ENCODE peak calls at places on chromosomes 1 and 21, in five cellular contexts. One of them, this sample, is unnamed.

GRCh38 chr21:35436899-35437298 is 387.8 kb upstream of the RUNX1 start:
- DNase-seq in MCF 10A: peak; percentile 23
- DNase-seq in choroid plexus epithelial cell: no peak
- DNase-seq in fibroblast of lung: no peak
- DNase-seq in lower lobe of right lung: no peak
- DNase-seq in this sample: no peak

GRCh38 chr21:25956993-25957714 is 213.4 kb downstream of the APP start:
- DNase-seq in choroid plexus epithelial cell: peak; percentile 91
- DNase-seq in MCF 10A: peak; percentile 55
- DNase-seq in fibroblast of lung: peak; percentile 80
- DNase-seq in lower lobe of right lung: no peak
- DNase-seq in this sample: no peak

GRCh38 chr1:4851666-4852065 is 197.3 kb downstream of the AJAP1 start:
- DNase-seq in choroid plexus epithelial cell: no peak
- DNase-seq in MCF 10A: no peak
- DNase-seq in fibroblast of lung: no peak
- DNase-seq in lower lobe of right lung: no peak
- DNase-seq in this sample: no peak

GRCh38 chr21:43333301-43334062 is 93.4 kb downstream of the SIK1 start:
- DNase-seq in lower lobe of right lung: peak; percentile 79
- DNase-seq in choroid plexus epithelial cell: peak; percentile 89
- DNase-seq in fibroblast of lung: peak; percentile 92
- DNase-seq in MCF 10A: peak; percentile 77
- DNase-seq in this sample: peak; percentile 66

GRCh38 chr1:164780111-164780510 is 221.1 kb downstream of the PBX1 start:
- DNase-seq in lower lobe of right lung: no peak
- DNase-seq in fibroblast of lung: no peak
- DNase-seq in MCF 10A: no peak
- DNase-seq in choroid plexus epithelial cell: no peak
- DNase-seq in this sample: no peak

GRCh38 chr1:71242239-71242638 is 161.4 kb upstream of the ZRANB2 start:
- DNase-seq in fibroblast of lung: no peak
- DNase-seq in lower lobe of right lung: no peak
- DNase-seq in choroid plexus epithelial cell: no peak
- DNase-seq in MCF 10A: no peak
- DNase-seq in this sample: no peak

GRCh38 chr1:55196433-55197035 is 18.6 kb downstream of the USP24 start:
- DNase-seq in lower lobe of right lung: no peak
- DNase-seq in choroid plexus epithelial cell: no peak
- DNase-seq in MCF 10A: no peak
- DNase-seq in fibroblast of lung: peak; percentile 36
- DNase-seq in this sample: no peak

GRCh38 chr1:108190686-108191416 is 9.3 kb downstream of the SLC25A24 start:
- DNase-seq in lower lobe of right lung: peak; percentile 51
- DNase-seq in fibroblast of lung: no peak
- DNase-seq in MCF 10A: peak; percentile 34
- DNase-seq in choroid plexus epithelial cell: no peak
- DNase-seq in this sample: no peak

GRCh38 chr1:236010443-236010842 is 54.4 kb downstream of the NID1 start:
- DNase-seq in lower lobe of right lung: no peak
- DNase-seq in MCF 10A: no peak
- DNase-seq in choroid plexus epithelial cell: peak; percentile 44
- DNase-seq in fibroblast of lung: no peak
- DNase-seq in this sample: no peak

GRCh38 chr1:206703647-206704046 is 18.9 kb downstream of the MAPKAPK2 start:
- DNase-seq in lower lobe of right lung: no peak
- DNase-seq in choroid plexus epithelial cell: peak; percentile 58
- DNase-seq in MCF 10A: no peak
- DNase-seq in fibroblast of lung: peak; percentile 64
- DNase-seq in this sample: no peak

GRCh38 chr1:159076753-159077656 is at the start of gene AIM2:
- DNase-seq in lower lobe of right lung: peak; percentile 63
- DNase-seq in fibroblast of lung: peak; percentile 14
- DNase-seq in MCF 10A: no peak
- DNase-seq in choroid plexus epithelial cell: no peak
- DNase-seq in this sample: peak; percentile 42

GRCh38 chr1:67144696-67145095 is 9.9 kb upstream of the C1orf141 start:
- DNase-seq in choroid plexus epithelial cell: peak; percentile 39
- DNase-seq in MCF 10A: no peak
- DNase-seq in fibroblast of lung: no peak
- DNase-seq in lower lobe of right lung: no peak
- DNase-seq in this sample: no peak

GRCh38 chr1:150002217-150002616 is 8.3 kb downstream of the OTUD7B start:
- DNase-seq in choroid plexus epithelial cell: no peak
- DNase-seq in lower lobe of right lung: no peak
- DNase-seq in fibroblast of lung: peak; percentile 18
- DNase-seq in MCF 10A: no peak
- DNase-seq in this sample: no peak

DNA sequence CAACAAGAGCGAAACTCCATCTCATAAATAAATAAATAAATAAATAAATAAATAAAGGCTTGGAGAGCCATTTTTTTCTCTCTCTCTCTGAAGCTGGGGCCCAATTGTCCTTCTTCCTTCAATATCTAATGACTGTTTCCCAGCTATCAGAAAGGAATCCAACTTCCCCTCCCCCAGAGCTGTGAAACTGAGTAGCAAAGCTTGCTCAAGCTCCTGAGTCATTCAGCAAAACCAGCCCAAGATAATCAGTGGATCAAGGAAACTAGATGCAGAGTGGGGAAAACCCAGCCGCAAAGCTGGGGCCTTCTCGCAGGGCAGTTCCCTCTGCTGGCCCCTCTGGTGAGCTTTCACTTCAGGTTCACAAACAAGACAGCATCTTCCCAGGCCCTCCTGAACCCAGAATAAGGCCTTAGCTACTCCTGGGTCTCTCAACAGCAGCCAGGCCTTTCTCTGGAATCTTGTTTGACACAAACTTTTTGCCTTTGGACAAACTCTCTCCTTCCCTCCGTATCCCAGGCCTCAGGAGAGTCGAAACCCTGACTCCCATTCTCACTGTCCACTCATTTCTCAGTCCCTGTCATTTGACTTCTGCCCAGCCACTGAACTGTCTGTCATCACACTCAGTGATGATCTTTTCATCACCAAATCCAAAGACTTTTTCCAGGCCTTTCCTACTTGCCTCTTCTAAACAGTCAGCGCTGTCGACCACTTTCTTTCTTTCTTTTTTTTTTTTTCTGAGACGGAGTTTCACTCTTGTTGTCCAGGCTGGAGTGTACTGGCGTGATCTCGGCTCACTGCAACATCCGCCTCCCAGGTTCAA is 18.0 kb upstream of the PTP4A2 start:
- DNase-seq in choroid plexus epithelial cell: peak; percentile 100
- DNase-seq in lower lobe of right lung: peak; percentile 86
- DNase-seq in fibroblast of lung: peak; percentile 99
- DNase-seq in MCF 10A: peak; percentile 99
- DNase-seq in this sample: peak; percentile 49
- TF ChIP-seq CTCF in choroid plexus epithelial cell: peak; percentile 63
- TF ChIP-seq CTCF in lower lobe of right lung: peak; percentile 47
- TF ChIP-seq CTCF in fibroblast of lung: peak; percentile 51
- TF ChIP-seq CTCF in MCF 10A: no peak
- TF ChIP-seq CTCF in this sample: no peak

DNA sequence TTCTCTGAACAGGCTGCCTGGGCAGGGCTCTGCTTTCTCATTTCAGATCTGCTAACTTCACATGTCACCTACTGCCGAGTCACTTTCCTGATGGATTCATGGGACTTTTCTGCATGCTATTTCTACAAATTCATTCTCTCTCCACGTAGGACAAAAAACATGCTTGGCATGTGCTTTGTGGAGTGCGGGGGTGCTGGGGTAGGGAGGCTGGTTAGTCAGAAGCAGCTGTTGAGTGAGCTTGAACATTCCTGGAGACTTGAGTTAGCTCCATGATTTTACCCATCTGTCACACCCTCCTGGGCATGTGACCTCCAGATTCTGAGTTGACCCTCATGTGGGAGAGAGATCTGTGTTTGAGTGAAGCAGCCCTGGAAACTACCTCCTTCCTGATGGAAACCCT is 71.4 kb downstream of the UCK2 start:
- DNase-seq in MCF 10A: peak; percentile 73
- DNase-seq in lower lobe of right lung: no peak
- DNase-seq in fibroblast of lung: peak; percentile 99
- DNase-seq in choroid plexus epithelial cell: peak; percentile 97
- DNase-seq in this sample: no peak
- TF ChIP-seq CTCF in MCF 10A: no peak
- TF ChIP-seq CTCF in lower lobe of right lung: no peak
- TF ChIP-seq CTCF in fibroblast of lung: no peak
- TF ChIP-seq CTCF in choroid plexus epithelial cell: no peak
- TF ChIP-seq CTCF in this sample: no peak

GRCh38 chr1:68496680-68497357 is at the start of gene DEPDC1:
- DNase-seq in choroid plexus epithelial cell: peak; percentile 96
- DNase-seq in MCF 10A: peak; percentile 96
- DNase-seq in lower lobe of right lung: peak; percentile 97
- DNase-seq in fibroblast of lung: peak; percentile 94
- DNase-seq in this sample: peak; percentile 90
- TF ChIP-seq CTCF in choroid plexus epithelial cell: peak; percentile 6
- TF ChIP-seq CTCF in MCF 10A: no peak
- TF ChIP-seq CTCF in lower lobe of right lung: no peak
- TF ChIP-seq CTCF in fibroblast of lung: no peak
- TF ChIP-seq CTCF in this sample: no peak

DNA sequence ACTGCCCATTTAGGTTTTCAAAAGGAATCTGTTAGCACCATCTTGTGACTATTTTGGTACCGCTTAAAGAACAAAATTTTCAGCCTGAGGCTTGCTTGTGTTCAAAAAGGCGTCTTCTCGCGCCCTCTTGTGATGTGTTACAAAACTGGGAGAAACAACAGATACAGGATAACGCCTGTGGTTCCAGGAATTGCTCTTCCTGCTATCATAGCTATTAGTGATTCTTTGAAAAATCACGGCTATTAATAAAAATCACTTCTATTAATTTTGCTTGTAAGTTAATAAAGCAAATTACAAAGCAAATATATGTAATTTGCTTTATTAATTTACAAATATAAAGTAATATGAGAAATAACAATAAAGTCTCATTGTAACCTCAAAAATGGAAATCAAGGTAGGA is 82.2 kb upstream of the ABCD3 start:
- DNase-seq in lower lobe of right lung: no peak
- DNase-seq in choroid plexus epithelial cell: peak; percentile 98
- DNase-seq in fibroblast of lung: peak; percentile 87
- DNase-seq in MCF 10A: peak; percentile 93
- DNase-seq in this sample: no peak
- TF ChIP-seq CTCF in lower lobe of right lung: peak; percentile 81
- TF ChIP-seq CTCF in choroid plexus epithelial cell: peak; percentile 87
- TF ChIP-seq CTCF in fibroblast of lung: peak; percentile 90
- TF ChIP-seq CTCF in MCF 10A: peak; percentile 92
- TF ChIP-seq CTCF in this sample: peak; percentile 75

GRCh38 chr1:245609354-245609753 is 454.6 kb downstream of the KIF26B start:
- DNase-seq in choroid plexus epithelial cell: no peak
- DNase-seq in MCF 10A: no peak
- DNase-seq in lower lobe of right lung: no peak
- DNase-seq in fibroblast of lung: no peak
- DNase-seq in this sample: no peak
- TF ChIP-seq CTCF in choroid plexus epithelial cell: no peak
- TF ChIP-seq CTCF in MCF 10A: no peak
- TF ChIP-seq CTCF in lower lobe of right lung: no peak
- TF ChIP-seq CTCF in fibroblast of lung: no peak
- TF ChIP-seq CTCF in this sample: no peak

GRCh38 chr1:81780705-81781454 is 19.9 kb upstream of the ADGRL2 start:
- DNase-seq in fibroblast of lung: no peak
- DNase-seq in MCF 10A: no peak
- DNase-seq in choroid plexus epithelial cell: no peak
- DNase-seq in lower lobe of right lung: no peak
- DNase-seq in this sample: no peak
- TF ChIP-seq CTCF in fibroblast of lung: no peak
- TF ChIP-seq CTCF in MCF 10A: no peak
- TF ChIP-seq CTCF in choroid plexus epithelial cell: no peak
- TF ChIP-seq CTCF in lower lobe of right lung: no peak
- TF ChIP-seq CTCF in this sample: no peak

GRCh38 chr21:16855164-16855667 is 657.6 kb upstream of the CXADR start:
- DNase-seq in MCF 10A: no peak
- DNase-seq in fibroblast of lung: no peak
- DNase-seq in lower lobe of right lung: no peak
- DNase-seq in choroid plexus epithelial cell: no peak
- DNase-seq in this sample: no peak

GRCh38 chr21:16851054-16851453 is 661.8 kb upstream of the CXADR start:
- DNase-seq in lower lobe of right lung: no peak
- DNase-seq in choroid plexus epithelial cell: no peak
- DNase-seq in fibroblast of lung: no peak
- DNase-seq in MCF 10A: no peak
- DNase-seq in this sample: no peak
- TF ChIP-seq CTCF in lower lobe of right lung: no peak
- TF ChIP-seq CTCF in choroid plexus epithelial cell: no peak
- TF ChIP-seq CTCF in fibroblast of lung: no peak
- TF ChIP-seq CTCF in MCF 10A: no peak
- TF ChIP-seq CTCF in this sample: no peak

DNA sequence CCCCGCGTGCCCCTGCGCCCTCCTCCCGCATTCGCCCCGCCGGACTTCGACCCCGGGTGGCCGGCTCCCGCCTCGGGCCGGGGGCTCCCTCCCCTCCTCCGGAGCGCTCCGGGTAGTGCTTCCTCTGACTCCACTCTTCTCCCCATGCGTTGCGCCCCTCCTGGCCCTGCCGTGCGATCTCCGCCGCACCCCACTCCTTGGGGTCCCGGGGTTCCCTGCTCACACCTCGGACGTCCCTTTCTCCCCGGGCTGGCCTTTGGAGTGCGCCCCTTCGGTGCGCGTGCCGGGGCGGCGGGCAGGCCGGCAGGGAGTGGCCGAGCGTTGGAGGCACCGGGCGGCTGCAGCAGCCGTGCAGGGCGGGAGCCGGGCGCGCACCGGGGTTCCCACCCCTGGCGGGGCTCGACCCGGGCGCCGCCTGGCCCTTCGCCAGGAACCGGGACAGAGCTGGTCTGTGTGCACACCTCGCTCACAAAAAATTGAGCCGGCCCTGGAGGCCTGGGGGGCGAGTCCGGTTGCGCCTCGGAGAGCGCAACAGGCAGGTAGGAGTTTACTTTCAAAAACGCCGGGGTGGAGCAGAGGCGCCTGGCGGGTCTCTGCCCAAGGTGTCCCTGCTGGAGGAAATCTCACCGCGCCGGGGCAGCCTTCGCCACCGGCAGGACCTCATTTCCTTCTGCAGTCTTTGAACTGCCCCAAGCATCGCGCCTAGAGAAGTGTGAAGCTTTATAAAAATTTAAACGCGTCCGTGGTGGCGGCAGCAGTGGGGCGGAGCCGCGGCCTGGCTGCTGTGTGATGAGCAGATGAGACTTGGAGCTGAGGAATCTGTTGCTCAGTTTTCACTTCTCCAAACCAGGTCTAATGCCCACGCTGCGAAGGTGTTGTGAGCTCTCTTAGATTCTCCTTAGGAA is 650 bp downstream of the VANGL1 start:
- DNase-seq in lower lobe of right lung: peak; percentile 62
- DNase-seq in choroid plexus epithelial cell: peak; percentile 48
- DNase-seq in fibroblast of lung: peak; percentile 58
- DNase-seq in MCF 10A: peak; percentile 52
- DNase-seq in this sample: no peak
- TF ChIP-seq CTCF in lower lobe of right lung: no peak
- TF ChIP-seq CTCF in choroid plexus epithelial cell: peak; percentile 25
- TF ChIP-seq CTCF in fibroblast of lung: no peak
- TF ChIP-seq CTCF in MCF 10A: no peak
- TF ChIP-seq CTCF in this sample: no peak

GRCh38 chr1:238060046-238060445 is 169.3 kb upstream of the ZP4 start:
- DNase-seq in lower lobe of right lung: no peak
- DNase-seq in MCF 10A: no peak
- DNase-seq in fibroblast of lung: peak; percentile 48
- DNase-seq in choroid plexus epithelial cell: no peak
- DNase-seq in this sample: no peak
- TF ChIP-seq CTCF in lower lobe of right lung: no peak
- TF ChIP-seq CTCF in MCF 10A: no peak
- TF ChIP-seq CTCF in fibroblast of lung: no peak
- TF ChIP-seq CTCF in choroid plexus epithelial cell: no peak
- TF ChIP-seq CTCF in this sample: no peak

This sample was measured in omental fat pad.